ENCODE peak calls at places on chromosomes 13 and 19, in seven cellular contexts. X is adrenal gland; S is astrocyte of the spinal cord; J is CD4-positive, alpha-beta T cell; A is fibroblast of pulmonary artery; F is HFFc6; V is left lung. Z is an unnamed sample.

GRCh38 chr13:103000157-103000556 is 66.1 kb downstream of the SLC10A2 start:
- DNase-seq in X (no peak), S (no peak), J (no peak), A (no peak), F (no peak), V (no peak), Z (no peak)

GRCh38 chr19:5343848-5344247 is 3.2 kb upstream of the PTPRS start:
- DNase-seq in X (no peak), S (peak), J (no peak), A (peak), F (peak), V (no peak), Z (no peak)

GRCh38 chr13:65336106-65336603 is 1894.0 kb downstream of the PCDH9 start:
- DNase-seq in X (no peak), S (no peak), J (no peak), A (no peak), F (no peak), V (no peak), Z (no peak)

GRCh38 chr13:44188257-44188656 is 185.4 kb upstream of the SERP2 start:
- DNase-seq in X (no peak), S (peak), J (no peak), A (peak), F (peak), V (no peak), Z (no peak)

GRCh38 chr13:31056650-31057275 is 104.9 kb downstream of the HSPH1 start:
- DNase-seq in X (no peak), S (no peak), J (no peak), A (peak), F (peak), V (no peak), Z (no peak)

GRCh38 chr19:43532571-43532961 is 422 bp upstream of the ZNF575 start:
- DNase-seq in X (peak), S (no peak), J (no peak), A (no peak), F (no peak), V (peak), Z (no peak)

GRCh38 chr13:25876256-25876655 is 175.6 kb downstream of the SHISA2 start:
- DNase-seq in X (no peak), S (no peak), J (no peak), A (no peak), F (no peak), V (no peak), Z (no peak)

GRCh38 chr19:4035018-4035566 is 27.6 kb downstream of the PIAS4 start:
- DNase-seq in X (no peak), S (no peak), J (no peak), A (no peak), F (no peak), V (no peak), Z (no peak)

GRCh38 chr13:24630851-24631341 is 49.3 kb upstream of the ATP12A start:
- DNase-seq in X (peak), S (no peak), J (no peak), A (peak), F (no peak), V (peak), Z (no peak)

GRCh38 chr19:58531052-58531600 is 11.5 kb upstream of the ZBTB45 start:
- DNase-seq in X (no peak), S (no peak), J (no peak), A (no peak), F (no peak), V (no peak), Z (no peak)

GRCh38 chr19:38862321-38863059 is 12.7 kb upstream of the HNRNPL start:
- DNase-seq in X (peak), S (peak), J (no peak), A (peak), F (no peak), V (no peak), Z (no peak)

GRCh38 chr19:42324655-42325307 is 654 bp upstream of the MEGF8 start:
- DNase-seq in X (no peak), S (no peak), J (no peak), A (no peak), F (no peak), V (no peak), Z (no peak)
- TF ChIP-seq CTCF in X (no peak), S (no peak), J (peak), A (no peak), F (no peak), V (no peak), Z (peak)

GRCh38 chr19:46017095-46017429 is 5.8 kb downstream of the PGLYRP1 start:
- DNase-seq in X (no peak), S (no peak), J (no peak), A (no peak), F (no peak), V (no peak), Z (no peak)
- TF ChIP-seq CTCF in X (no peak), S (no peak), J (peak), A (no peak), F (peak), V (no peak), Z (peak)

GRCh38 chr19:27753622-27754021 is 1459.3 kb downstream of the UQCRFS1 start:
- DNase-seq in X (no peak), S (no peak), J (no peak), A (no peak), F (no peak), V (no peak), Z (no peak)

GRCh38 chr19:27748551-27749152 is 1464.3 kb downstream of the UQCRFS1 start:
- DNase-seq in X (no peak), S (no peak), J (no peak), A (no peak), F (no peak), V (no peak), Z (no peak)

GRCh38 chr19:27754700-27755099 is 1458.3 kb downstream of the UQCRFS1 start:
- DNase-seq in X (no peak), S (no peak), J (no peak), A (no peak), F (no peak), V (no peak), Z (no peak)

GRCh38 chr19:27752530-27753184 is 1460.3 kb downstream of the UQCRFS1 start:
- DNase-seq in X (no peak), S (no peak), J (no peak), A (no peak), F (no peak), V (no peak), Z (no peak)

GRCh38 chr19:27750697-27751391 is 1462.1 kb downstream of the UQCRFS1 start:
- DNase-seq in X (no peak), S (no peak), J (no peak), A (no peak), F (no peak), V (no peak), Z (no peak)
- TF ChIP-seq CTCF in X (no peak), S (no peak), J (no peak), A (no peak), F (no peak), V (no peak), Z (no peak)

DNA sequence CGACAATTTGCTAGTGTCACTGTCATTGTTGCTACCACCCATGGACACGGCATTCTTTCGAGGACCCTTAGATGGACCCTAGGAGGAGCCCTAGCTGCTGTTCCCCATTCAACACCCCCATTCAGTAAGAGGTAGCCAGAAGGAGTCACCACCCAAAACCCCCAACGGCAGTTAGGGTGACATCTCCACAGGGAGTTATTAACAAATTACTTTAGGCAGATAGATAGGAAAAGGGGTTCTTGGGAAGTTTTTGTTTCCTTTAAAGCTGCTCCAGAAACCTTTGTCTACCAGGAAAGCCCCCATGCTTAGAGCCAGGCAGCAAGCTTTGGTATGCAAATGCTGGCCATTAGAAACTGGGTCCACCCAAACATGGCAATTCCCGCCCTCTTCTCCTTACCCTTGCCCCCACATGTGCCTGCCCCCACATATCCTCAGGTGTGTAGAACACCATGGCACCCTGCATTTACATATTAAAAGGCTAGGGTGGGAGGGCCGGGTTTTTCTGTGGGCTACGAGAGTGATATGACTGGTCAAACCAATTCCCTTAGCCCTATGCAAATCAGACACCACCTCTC is 190.9 kb downstream of the SLITRK6 start:
- DNase-seq in X (no peak), S (no peak), J (no peak), A (no peak), F (no peak), V (no peak), Z (no peak)
- TF ChIP-seq CTCF in X (no peak), S (no peak), J (no peak), A (no peak), F (no peak), V (no peak), Z (no peak)

Z was measured in thoracic aorta.